ENCODE peak calls at places on chromosomes 1 and 21, in four cellular contexts. Q is activated CD8-positive, alpha-beta memory T cell treated with anti-CD3 and anti-CD28 coated beads for 24 hours; K is T-helper 1 cell; R is stimulated activated CD8-positive, alpha-beta memory T cell treated with anti-CD3 and anti-CD28 coated beads, Interleukin-7, amount 100 ng/mL, for 1 hour. Y is an unnamed sample.

GRCh38 chr1:175193339-175193950 is 869 bp upstream of the KIAA0040 start:
- DNase-seq in R (no peak), Q (no peak), K (no peak), Y (no peak)

GRCh38 chr1:39497570-39497969 is 6.1 kb downstream of the BMP8A start:
- DNase-seq in K (no peak), R (no peak), Q (no peak), Y (no peak)

GRCh38 chr21:29382029-29382654 is 83.4 kb downstream of the BACH1 start:
- DNase-seq in R (no peak), K (no peak), Q (no peak), Y (no peak)

GRCh38 chr1:183783342-183783741 is 21.6 kb upstream of the RGL1 start:
- DNase-seq in Q (no peak), K (no peak), R (no peak), Y (no peak)

GRCh38 chr1:64183985-64184440 is 19.4 kb upstream of the UBE2U start:
- DNase-seq in Q (no peak), R (no peak), K (no peak), Y (no peak)

GRCh38 chr1:162696286-162696862 is 64.1 kb downstream of the DDR2 start:
- DNase-seq in Q (no peak), R (no peak), K (no peak), Y (no peak)

GRCh38 chr1:5680600-5680999 is 311.6 kb downstream of the NPHP4 start:
- DNase-seq in R (no peak), K (no peak), Q (no peak), Y (no peak)

GRCh38 chr1:151596166-151596933 is 15.5 kb upstream of the SNX27 start:
- DNase-seq in Q (no peak), R (no peak), K (no peak), Y (no peak)

GRCh38 chr1:97204468-97204867 is 482.9 kb downstream of the PTBP2 start:
- DNase-seq in R (no peak), Q (no peak), K (no peak), Y (no peak)

GRCh38 chr1:50422946-50423669 is at the start of gene DMRTA2:
- DNase-seq in K (no peak), R (no peak), Q (no peak), Y (no peak)

GRCh38 chr1:216662681-216663080 is 60.5 kb downstream of the ESRRG start:
- DNase-seq in K (no peak), R (no peak), Q (no peak), Y (no peak)

GRCh38 chr1:69433073-69433472 is 134.6 kb upstream of the LRRC7 start:
- DNase-seq in K (no peak), R (no peak), Q (no peak), Y (no peak)

GRCh38 chr1:172774561-172774960 is 115.7 kb downstream of the FASLG start:
- DNase-seq in K (no peak), Q (no peak), R (no peak), Y (no peak)

GRCh38 chr1:78225153-78225552 is 179.4 kb downstream of the GIPC2 start:
- DNase-seq in R (no peak), K (no peak), Q (no peak), Y (no peak)

GRCh38 chr1:17802164-17802563 is 47.0 kb downstream of the ACTL8 start:
- DNase-seq in K (no peak), R (no peak), Q (no peak), Y (no peak)

GRCh38 chr1:117173006-117173405 is 37.7 kb downstream of the VTCN1 start:
- DNase-seq in R (no peak), K (no peak), Q (no peak), Y (no peak)

GRCh38 chr1:47781171-47781959 is 215.8 kb downstream of the TRABD2B start:
- DNase-seq in R (no peak), K (no peak), Q (no peak), Y (no peak)

GRCh38 chr1:52037402-52037814 is 3.8 kb upstream of the KTI12 start:
- DNase-seq in K (no peak), R (no peak), Q (no peak), Y (no peak)

GRCh38 chr1:110765640-110766335 is 91.0 kb upstream of the KCNA3 start:
- DNase-seq in K (peak), Q (no peak), R (peak), Y (peak)

GRCh38 chr1:65393345-65393744 is 27.1 kb upstream of the LEPR start:
- DNase-seq in K (no peak), Q (no peak), R (no peak), Y (no peak)

GRCh38 chr21:44888581-44889550 is 15.4 kb upstream of the PTTG1IP start:
- DNase-seq in Q (no peak), K (no peak), R (no peak), Y (no peak)

GRCh38 chr1:41371630-41372599 is 10.7 kb downstream of the FOXO6 start:
- DNase-seq in R (no peak), Q (no peak), K (no peak), Y (no peak)

GRCh38 chr1:51842255-51842654 is 36.3 kb downstream of the NRDC start:
- DNase-seq in K (no peak), R (no peak), Q (no peak), Y (no peak)